ENCODE peak calls at places on chromosomes 2 and 18, in seven cellular contexts. K is heart left ventricle, G is ovary, J is body of pancreas, V is IMR-90, S is tibial nerve, U is spleen. P is an unnamed sample.

GRCh38 chr18:3305354-3305762 is 43.4 kb downstream of the MYL12B start:
- DNase-seq in S (no peak), J (peak; percentile 14), K (no peak), U (no peak), G (no peak), V (peak; percentile 100), P (peak; percentile 82)

GRCh38 chr18:43422483-43422882 is 145.2 kb upstream of the SYT4 start:
- DNase-seq in U (no peak), J (peak; percentile 10), K (no peak), V (no peak), G (no peak), S (no peak), P (no peak)

GRCh38 chr2:98607741-98608117 is 583 bp downstream of the COA5 start:
- DNase-seq in U (no peak), S (no peak), G (no peak), V (peak; percentile 10), J (no peak), K (no peak), P (no peak)

GRCh38 chr2:62038980-62039771 is 133.7 kb downstream of the COMMD1 start:
- DNase-seq in G (no peak), U (no peak), J (peak; percentile 43), S (peak; percentile 4), V (peak; percentile 55), K (no peak), P (no peak)

GRCh38 chr2:52264488-52264887 is 1232.6 kb upstream of the NRXN1 start:
- DNase-seq in J (no peak), K (no peak), G (no peak), V (no peak), S (no peak), U (no peak), P (no peak)

GRCh38 chr2:99771691-99772333 is 282.0 kb upstream of the REV1 start:
- DNase-seq in S (no peak), J (peak; percentile 38), K (peak; percentile 49), V (no peak), G (no peak), U (peak; percentile 86), P (no peak)

GRCh38 chr2:20370191-20370590 is 19.5 kb upstream of the PUM2 start:
- DNase-seq in G (no peak), J (no peak), K (no peak), S (no peak), U (no peak), V (peak; percentile 68), P (peak; percentile 81)

GRCh38 chr2:231887756-231888155 is 38.4 kb downstream of the NPPC start:
- DNase-seq in K (no peak), U (peak; percentile 30), J (no peak), V (no peak), S (no peak), G (no peak), P (no peak)

GRCh38 chr2:128300151-128300550 is 18.5 kb downstream of the HS6ST1 start:
- DNase-seq in S (no peak), J (no peak), K (no peak), U (peak; percentile 69), V (no peak), G (no peak), P (no peak)

GRCh38 chr2:170455617-170456426 is 259.3 kb upstream of the SP5 start:
- DNase-seq in G (no peak), K (no peak), S (no peak), V (no peak), U (no peak), J (no peak), P (no peak)

GRCh38 chr2:85589982-85590791 is 5.4 kb upstream of the RNF181 start:
- DNase-seq in K (no peak), U (no peak), G (peak; percentile 65), V (peak; percentile 94), S (no peak), J (peak; percentile 67), P (no peak)

GRCh38 chr2:88841224-88841929 is 149.9 kb downstream of the RPIA start:
- DNase-seq in J (no peak), V (no peak), G (no peak), K (no peak), U (no peak), S (no peak), P (no peak)

GRCh38 chr2:224994221-224994843 is 47.9 kb downstream of the DOCK10 start:
- DNase-seq in U (no peak), S (no peak), J (no peak), K (no peak), G (no peak), V (no peak), P (no peak)

GRCh38 chr2:217223222-217223930 is 363.5 kb upstream of the TNP1 start:
- DNase-seq in G (no peak), S (no peak), K (no peak), V (peak; percentile 99), U (no peak), J (peak; percentile 16), P (no peak)

GRCh38 chr2:149009928-149010461 is 28.5 kb upstream of the LYPD6B start:
- DNase-seq in G (no peak), V (no peak), K (no peak), S (no peak), U (no peak), J (no peak), P (no peak)

GRCh38 chr18:43606800-43607199 is 329.5 kb upstream of the SYT4 start:
- DNase-seq in U (no peak), J (no peak), G (no peak), V (no peak), K (no peak), S (no peak), P (no peak)

GRCh38 chr18:3889803-3890202 is 439.8 kb downstream of the TGIF1 start:
- DNase-seq in K (no peak), G (peak; percentile 39), U (no peak), J (no peak), V (peak; percentile 78), S (no peak), P (no peak)

GRCh38 chr2:204691911-204692510 is 146.7 kb downstream of the PARD3B start:
- DNase-seq in V (peak; percentile 91), J (peak; percentile 85), S (peak; percentile 78), K (peak; percentile 26), U (no peak), G (no peak), P (no peak)

GRCh38 chr2:26184555-26185303 is 11.8 kb downstream of the GAREM2 start:
- DNase-seq in U (peak; percentile 98), V (peak; percentile 78), K (peak; percentile 88), J (peak; percentile 86), G (peak; percentile 94), S (peak; percentile 64), P (no peak)

DNA sequence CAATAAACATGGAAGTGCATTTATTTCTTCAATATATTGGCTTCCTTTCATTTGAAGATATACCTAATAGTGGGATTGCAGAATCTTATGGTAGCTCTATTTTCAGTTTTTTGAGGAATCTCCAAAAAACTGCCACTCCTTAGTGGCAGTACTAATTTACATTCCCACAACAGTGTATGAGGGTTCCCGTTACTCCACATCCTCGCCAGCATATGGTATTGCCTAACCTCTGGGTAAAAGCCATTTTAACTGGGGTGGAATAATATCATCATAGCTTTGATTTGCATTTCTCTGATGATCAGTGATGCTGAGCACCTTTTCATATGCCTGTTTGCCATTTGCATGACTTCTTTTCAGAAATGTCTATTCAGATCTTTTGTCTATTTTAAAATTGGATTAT is 472.0 kb upstream of the UBE2E3 start:
- DNase-seq in U (no peak), K (no peak), J (no peak), V (no peak), G (no peak), S (no peak), P (no peak)
- H3K4me1 ChIP-seq in U (no peaks in the 10 kb centered on the region), K (no peaks in the 10 kb centered on the region), J (no peaks in the 10 kb centered on the region), V (peaks cover 2% of the 10 kb centered on the region), G (no peaks in the 10 kb centered on the region), S (no peaks in the 10 kb centered on the region), P (no peaks in the 10 kb centered on the region)

GRCh38 chr2:69744456-69744855 is 2.5 kb downstream of the ANXA4 start:
- DNase-seq in U (no peak), V (no peak), S (no peak), J (no peak), K (no peak), G (no peak), P (no peak)

GRCh38 chr2:69743847-69744264 is 1.9 kb downstream of the ANXA4 start:
- DNase-seq in U (no peak), V (no peak), G (no peak), S (no peak), K (no peak), J (peak; percentile 30), P (no peak)

GRCh38 chr2:69741281-69742169 is at the start of gene ANXA4:
- DNase-seq in G (peak; percentile 88), S (peak; percentile 80), J (peak; percentile 91), V (peak; percentile 74), U (peak; percentile 91), K (peak; percentile 91), P (peak; percentile 80)

GRCh38 chr2:69742170-69742952 is 427 bp downstream of the ANXA4 start:
- DNase-seq in J (no peak), K (no peak), U (no peak), G (peak; percentile 50), S (peak; percentile 29), V (peak; percentile 11), P (no peak)
- TF ChIP-seq POLR2A in J (no peak), K (no peak), U (no peak), G (no peak), S (no peak), V (no peak), P (no peak)

DNA sequence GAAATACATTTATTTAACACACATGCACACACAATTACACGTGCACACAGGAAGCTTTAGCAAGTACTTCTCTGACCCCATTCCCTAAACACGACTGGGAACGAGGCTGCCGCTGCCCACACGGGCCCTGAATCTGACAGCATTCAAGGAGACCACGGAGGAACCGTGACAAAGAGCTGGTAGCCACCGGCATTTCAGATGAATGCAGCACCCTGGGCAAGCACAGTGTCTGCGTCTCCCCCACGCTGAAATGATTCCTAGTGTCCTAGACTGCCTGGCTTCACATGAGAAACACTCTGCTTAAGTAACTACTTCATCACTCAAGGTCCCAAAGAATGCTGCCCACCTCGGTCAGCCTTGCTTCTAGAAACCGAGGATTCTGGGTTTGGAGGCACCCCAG is 95.0 kb downstream of the HDAC4 start:
- DNase-seq in S (no peak), K (no peak), J (no peak), V (no peak), G (peak; percentile 27), U (peak; percentile 47), P (peak; percentile 25)
- H3K4me1 ChIP-seq in S (peaks cover 49% of the 10 kb centered on the region), K (peaks cover 95% of the 10 kb centered on the region), J (peaks cover 40% of the 10 kb centered on the region), V (peaks cover 20% of the 10 kb centered on the region), G (peaks cover 41% of the 10 kb centered on the region), U (peaks cover 95% of the 10 kb centered on the region), P (peaks cover 4% of the 10 kb centered on the region)

GRCh38 chr2:233082222-233082933 is 22.2 kb downstream of the INPP5D start:
- DNase-seq in J (no peak), G (no peak), U (no peak), V (no peak), K (no peak), S (no peak), P (no peak)
- TF ChIP-seq POLR2A in J (no peak), G (no peak), U (no peak), V (no peak), K (no peak), S (no peak), P (no peak)

DNA sequence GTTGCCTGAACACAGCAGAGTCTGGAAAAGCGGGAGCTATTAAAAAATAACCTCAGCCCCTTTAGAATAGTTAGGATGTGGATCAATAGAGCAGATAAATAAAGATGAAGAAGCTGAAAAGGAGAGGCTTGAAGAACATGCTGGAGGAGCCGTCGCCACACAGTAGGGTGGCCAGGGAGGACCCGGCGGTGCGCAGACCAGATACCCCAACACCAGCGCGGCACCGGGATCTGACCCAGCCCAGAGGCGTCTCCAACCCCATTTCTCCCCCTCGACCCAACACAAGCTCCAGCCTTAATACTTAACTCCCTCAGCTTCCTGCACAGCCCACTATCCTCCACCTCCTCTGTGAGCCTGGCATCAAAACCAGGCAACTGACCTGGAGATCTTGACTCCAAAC is 16.0 kb downstream of the CYB5A start:
- DNase-seq in J (no peak), K (no peak), V (no peak), G (no peak), S (no peak), U (no peak), P (no peak)
- H3K4me1 ChIP-seq in J (peaks cover 89% of the 10 kb centered on the region), K (peaks cover 42% of the 10 kb centered on the region), V (no peaks in the 10 kb centered on the region), G (peaks cover 16% of the 10 kb centered on the region), S (no peaks in the 10 kb centered on the region), U (peaks cover 51% of the 10 kb centered on the region), P (peaks cover 3% of the 10 kb centered on the region)

P was measured in breast epithelium.